ENCODE peak calls at places on chromosome 3, in four cellular contexts. F is fibroblast of pulmonary artery, W is RWPE2, Z is fibroblast of mammary gland. C is an unnamed sample.
A peak's percentile ranks its signal among the peaks of the same experiment; 100 is the strongest.

GRCh38 chr3:129506272-129506742 is 22.1 kb upstream of the RHO start:
- DNase-seq in F (no peak), W (no peak), Z (no peak), C (no peak)

GRCh38 chr3:127667119-127667681 is 5.6 kb upstream of the ABTB1 start:
- DNase-seq in F (no peak), W (no peak), Z (no peak), C (no peak)

GRCh38 chr3:140022061-140022781 is 87.2 kb downstream of the CLSTN2 start:
- DNase-seq in F (no peak), W (no peak), Z (no peak), C (no peak)

GRCh38 chr3:75260-75659 is 121.3 kb upstream of the CHL1 start:
- DNase-seq in F (peak; percentile 35), W (no peak), Z (peak; percentile 73), C (no peak)

GRCh38 chr3:51622868-51623267 is 48.2 kb upstream of the TEX264 start:
- DNase-seq in F (peak; percentile 44), W (no peak), Z (peak; percentile 86), C (peak; percentile 17)

GRCh38 chr3:111944377-111944776 is 34.4 kb upstream of the ABHD10 start:
- DNase-seq in F (peak; percentile 36), W (no peak), Z (peak; percentile 40), C (peak; percentile 36)

GRCh38 chr3:126758882-126759281 is 54.8 kb downstream of the CHCHD6 start:
- DNase-seq in F (no peak), W (no peak), Z (no peak), C (no peak)

GRCh38 chr3:72127843-72128242 is 342.9 kb upstream of the PROK2 start:
- DNase-seq in F (peak; percentile 64), W (no peak), Z (peak; percentile 89), C (peak; percentile 71)

GRCh38 chr3:63932509-63933212 is 20.5 kb upstream of the SCAANT1 start:
- DNase-seq in F (no peak), W (no peak), Z (no peak), C (no peak)

GRCh38 chr3:115960799-115961198 is 337.5 kb downstream of the GAP43 start:
- DNase-seq in F (peak; percentile 6), W (no peak), Z (no peak), C (no peak)

GRCh38 chr3:171354049-171354705 is 106.0 kb downstream of the TNIK start:
- DNase-seq in F (no peak), W (no peak), Z (peak; percentile 64), C (peak; percentile 11)

GRCh38 chr3:23175361-23176073 is 27.6 kb upstream of the UBE2E2 start:
- DNase-seq in F (peak; percentile 49), W (no peak), Z (no peak), C (no peak)

GRCh38 chr3:139532996-139533395 is 6.5 kb downstream of the RBP1 start:
- DNase-seq in F (no peak), W (no peak), Z (no peak), C (no peak)

GRCh38 chr3:152350764-152351163 is 82.0 kb downstream of the MBNL1 start:
- DNase-seq in F (no peak), W (no peak), Z (no peak), C (no peak)

GRCh38 chr3:152474585-152474984 is 205.9 kb downstream of the MBNL1 start:
- DNase-seq in F (peak; percentile 94), W (no peak), Z (peak; percentile 85), C (peak; percentile 72)

GRCh38 chr3:157294444-157294843 is 134.5 kb upstream of the CCNL1 start:
- DNase-seq in F (no peak), W (no peak), Z (no peak), C (no peak)

GRCh38 chr3:193086688-193087087 is 154.3 kb upstream of the PLAAT1 start:
- DNase-seq in F (no peak), W (no peak), Z (no peak), C (no peak)

GRCh38 chr3:128322030-128323022 is 144.4 kb downstream of the DNAJB8 start:
- DNase-seq in F (peak; percentile 67), W (no peak), Z (peak; percentile 50), C (peak; percentile 48)

GRCh38 chr3:15942462-15942861 is 144.7 kb upstream of the ANKRD28 start:
- DNase-seq in F (no peak), W (no peak), Z (no peak), C (no peak)

GRCh38 chr3:172042136-172042535 is 2.8 kb downstream of the FNDC3B start:
- DNase-seq in F (peak; percentile 52), W (no peak), Z (peak; percentile 49), C (peak; percentile 27)

GRCh38 chr3:158470944-158471638 is 99.9 kb upstream of the MLF1 start:
- DNase-seq in F (peak; percentile 58), W (no peak), Z (peak; percentile 89), C (no peak)

GRCh38 chr3:47291158-47291753 is 8.5 kb downstream of the KLHL18 start:
- DNase-seq in F (no peak), W (no peak), Z (no peak), C (no peak)

GRCh38 chr3:182490601-182491485 is 302.5 kb upstream of the ATP11B start:
- DNase-seq in F (peak; percentile 1), W (no peak), Z (peak; percentile 6), C (peak; percentile 62)

GRCh38 chr3:58173670-58174472 is 36.9 kb downstream of the DNASE1L3 start:
- DNase-seq in F (peak; percentile 30), W (no peak), Z (no peak), C (peak; percentile 42)

GRCh38 chr3:169627789-169628188 is 35.7 kb downstream of the MECOM start:
- DNase-seq in F (no peak), W (no peak), Z (no peak), C (no peak)

GRCh38 chr3:60240558-60240957 is 1010.7 kb downstream of the FHIT start:
- DNase-seq in F (no peak), W (no peak), Z (no peak), C (no peak)

GRCh38 chr3:186452517-186452916 is 90.5 kb upstream of the DGKG start:
- DNase-seq in F (peak; percentile 77), W (peak; percentile 66), Z (peak; percentile 91), C (peak; percentile 79)

GRCh38 chr3:122665226-122665786 is 15.3 kb upstream of the PARP14 start:
- DNase-seq in F (no peak), W (no peak), Z (no peak), C (no peak)

GRCh38 chr3:62873672-62874397 is 1.4 kb downstream of the CADPS start:
- DNase-seq in F (no peak), W (no peak), Z (peak; percentile 26), C (no peak)

DNA sequence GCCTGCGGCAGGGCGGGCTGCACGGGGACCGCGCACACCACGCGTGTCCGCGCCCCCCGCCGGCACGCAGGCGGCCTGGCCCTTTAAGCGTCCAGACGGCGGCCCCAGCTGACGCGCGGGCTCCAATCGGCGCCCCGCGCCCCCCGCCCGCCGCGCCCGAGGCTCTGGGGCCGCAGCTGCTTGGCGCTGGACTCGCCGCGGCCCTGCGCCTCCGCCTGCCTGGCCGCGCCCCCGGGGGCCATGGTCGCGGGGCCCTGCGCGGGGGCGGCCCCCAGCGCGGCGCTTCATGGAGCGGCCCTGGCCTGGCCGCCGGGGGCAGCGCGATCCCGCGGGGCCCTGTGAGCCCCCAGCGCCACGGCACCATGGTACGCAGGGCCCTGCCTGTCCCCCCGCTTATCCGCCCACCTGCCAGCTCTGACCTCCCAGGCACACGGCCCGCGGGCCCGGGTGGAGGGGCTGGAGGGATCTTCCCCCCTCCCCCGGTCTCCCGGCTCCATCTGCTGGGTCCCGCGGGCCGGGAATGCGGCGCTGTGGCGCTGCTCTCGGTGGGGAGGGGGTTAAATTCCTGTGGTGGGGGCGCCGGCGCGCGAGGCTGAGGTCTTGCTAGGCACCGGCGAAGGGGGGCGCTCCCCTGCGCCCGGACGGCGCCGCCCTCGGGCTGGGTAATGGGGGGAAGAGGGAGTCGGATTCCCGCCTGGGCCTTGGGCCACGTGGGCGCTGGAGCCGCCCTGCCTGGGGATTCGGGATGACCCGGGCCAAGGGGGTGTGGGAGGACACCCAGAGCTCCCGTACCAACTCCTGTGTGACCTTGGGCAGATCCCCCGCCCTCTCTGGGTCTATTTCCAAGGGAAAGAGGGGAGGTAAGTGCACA is 1.1 kb downstream of the ZBTB47 start:
- DNase-seq in F (peak; percentile 46), W (no peak), Z (peak; percentile 53), C (no peak)
- TF ChIP-seq CTCF in F (no peak), W (peak; percentile 41), Z (no peak), C (no peak)

GRCh38 chr3:190486201-190486865 is 27.6 kb upstream of the IL1RAP start:
- DNase-seq in F (no peak), W (no peak), Z (peak; percentile 20), C (no peak)

GRCh38 chr3:190486908-190487607 is 26.8 kb upstream of the IL1RAP start:
- DNase-seq in F (no peak), W (no peak), Z (no peak), C (no peak)

DNA sequence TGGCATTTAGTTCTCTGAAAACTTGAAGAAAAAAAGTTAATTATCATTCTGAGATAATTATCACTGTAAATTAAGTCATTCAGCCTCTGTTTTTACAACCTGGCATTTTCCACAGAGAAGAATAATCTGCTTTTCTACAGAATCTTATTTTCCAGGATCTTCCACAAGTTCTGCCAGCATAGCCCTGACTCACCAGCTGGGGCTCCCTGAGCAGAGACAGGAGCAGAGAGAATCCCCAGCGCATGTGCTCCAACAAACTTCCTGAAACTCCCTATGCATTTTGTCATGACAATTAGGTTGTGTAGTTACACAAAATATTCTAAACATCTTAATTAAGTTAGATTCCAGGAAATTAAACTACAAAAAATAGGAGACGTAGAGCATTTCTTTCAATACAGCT is 32.1 kb upstream of the TMEM207 start:
- DNase-seq in F (no peak), W (no peak), Z (peak; percentile 39), C (no peak)
- TF ChIP-seq CTCF in F (no peak), W (no peak), Z (peak; percentile 15), C (no peak)

GRCh38 chr3:121529308-121529707 is 16.5 kb downstream of the POLQ start:
- DNase-seq in F (peak; percentile 53), W (no peak), Z (peak; percentile 35), C (no peak)
- TF ChIP-seq CTCF in F (peak; percentile 71), W (peak; percentile 47), Z (peak; percentile 59), C (peak; percentile 28)

GRCh38 chr3:98617841-98618240 is 24.4 kb upstream of the CPOX start:
- DNase-seq in F (no peak), W (no peak), Z (no peak), C (no peak)

GRCh38 chr3:98612996-98613517 is 19.6 kb upstream of the CPOX start:
- DNase-seq in F (no peak), W (no peak), Z (no peak), C (no peak)

GRCh38 chr3:98613616-98614015 is 20.2 kb upstream of the CPOX start:
- DNase-seq in F (peak; percentile 29), W (no peak), Z (no peak), C (no peak)

GRCh38 chr3:98608029-98608428 is 14.6 kb upstream of the CPOX start:
- DNase-seq in F (no peak), W (no peak), Z (no peak), C (no peak)

GRCh38 chr3:98612587-98612986 is 19.2 kb upstream of the CPOX start:
- DNase-seq in F (peak; percentile 11), W (no peak), Z (no peak), C (peak; percentile 74)
- TF ChIP-seq CTCF in F (peak; percentile 5), W (no peak), Z (peak; percentile 1), C (no peak)

GRCh38 chr3:78459751-78460150 is 1308.0 kb downstream of the ROBO1 start:
- DNase-seq in F (no peak), W (no peak), Z (no peak), C (no peak)

DNA sequence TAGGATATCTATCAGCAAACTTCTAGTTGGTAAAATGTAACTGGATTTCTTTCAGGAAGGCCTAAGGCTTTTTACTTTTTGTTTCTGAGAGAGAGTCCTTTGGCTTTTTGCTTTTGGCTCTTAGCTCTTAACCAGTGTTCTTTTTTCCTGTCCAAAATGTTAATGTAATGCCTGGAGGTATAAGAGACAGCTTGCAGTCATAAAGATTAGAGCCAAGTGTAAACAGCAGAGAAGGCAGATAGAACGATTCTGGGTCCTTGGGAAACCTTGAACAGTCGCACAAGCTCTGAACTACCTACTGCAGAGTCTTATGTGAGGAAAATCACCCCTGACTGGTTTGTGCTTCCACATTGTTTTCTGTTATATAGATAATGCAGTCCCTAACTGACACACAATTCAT is 1312.1 kb downstream of the ROBO1 start:
- DNase-seq in F (no peak), W (no peak), Z (no peak), C (no peak)
- TF ChIP-seq CTCF in F (no peak), W (no peak), Z (no peak), C (no peak)

C was measured in MCF 10A.